ENCODE peak calls at places on chromosomes 2 and 18, in ten cellular contexts. K, I, S, M, T, U, Q, B, P and Y are unnamed samples.

GRCh38 chr18:42114310-42114943 is 159.4 kb downstream of the PIK3C3 start:
- DNase-seq in K (peak), T (peak), Q (peak), U (peak), M (peak), P (no peak), I (peak), B (peak), S (no peak), Y (peak)

GRCh38 chr2:120440521-120441350 is 94.8 kb downstream of the INHBB start:
- DNase-seq in T (no peak), S (no peak), Q (no peak), K (peak), B (no peak), M (no peak), U (no peak), P (peak), I (no peak), Y (no peak)

GRCh38 chr2:127663566-127664064 is 11.7 kb downstream of the LIMS2 start:
- DNase-seq in S (peak), I (no peak), K (no peak), U (peak), T (no peak), Q (no peak), B (no peak), P (no peak), M (no peak), Y (no peak)

GRCh38 chr2:99066602-99067001 is 74.9 kb upstream of the C2orf15 start:
- DNase-seq in S (no peak), Q (peak), P (no peak), U (no peak), I (no peak), B (peak), T (peak), M (no peak), K (peak), Y (peak)

GRCh38 chr2:175605599-175605988 is 396.5 kb downstream of the LNPK start:
- DNase-seq in I (no peak), P (no peak), U (no peak), S (no peak), Q (no peak), B (no peak), M (no peak), T (no peak), K (no peak), Y (no peak)

GRCh38 chr2:136392897-136393296 is 274.9 kb upstream of the CXCR4 start:
- DNase-seq in P (no peak), S (no peak), U (no peak), I (no peak), T (no peak), B (no peak), K (no peak), M (no peak), Q (no peak), Y (no peak)

GRCh38 chr2:241291977-241292376 is 23.5 kb downstream of the HDLBP start:
- DNase-seq in Q (no peak), M (no peak), S (no peak), I (no peak), P (no peak), B (no peak), U (no peak), T (no peak), K (no peak), Y (no peak)

GRCh38 chr2:190177249-190177648 is 114.7 kb upstream of the MSTN start:
- DNase-seq in Q (no peak), I (no peak), M (no peak), T (no peak), K (no peak), P (no peak), S (no peak), B (no peak), U (no peak), Y (no peak)

GRCh38 chr18:55401275-55401620 is 186.7 kb downstream of the TCF4 start:
- DNase-seq in T (no peak), B (peak), M (no peak), P (no peak), Q (no peak), K (no peak), U (no peak), I (no peak), S (no peak), Y (no peak)

GRCh38 chr2:191474459-191474858 is 203.5 kb upstream of the NABP1 start:
- DNase-seq in S (no peak), Q (no peak), I (no peak), M (no peak), T (no peak), U (no peak), K (no peak), P (no peak), B (no peak), Y (no peak)

GRCh38 chr2:44745922-44746321 is 195.6 kb upstream of the SIX3 start:
- DNase-seq in S (no peak), P (no peak), U (no peak), K (no peak), M (no peak), Q (no peak), T (no peak), B (no peak), I (no peak), Y (no peak)

GRCh38 chr2:21268197-21268870 is 144.6 kb downstream of the TDRD15 start:
- DNase-seq in M (peak), I (no peak), B (no peak), U (no peak), Q (no peak), P (no peak), T (no peak), K (no peak), S (no peak), Y (no peak)

GRCh38 chr18:22168360-22168921 is 948 bp upstream of the GATA6 start:
- DNase-seq in P (peak), U (peak), M (peak), K (peak), T (peak), I (no peak), Q (no peak), B (no peak), S (peak), Y (no peak)

GRCh38 chr2:232876071-232876977 is 6.3 kb downstream of the SNORC start:
- DNase-seq in B (peak), S (peak), K (no peak), U (no peak), I (no peak), T (peak), Q (no peak), M (no peak), P (no peak), Y (peak)

GRCh38 chr2:238061310-238062202 is 755 bp downstream of the SCLY start:
- DNase-seq in M (no peak), Q (no peak), K (peak), U (peak), B (peak), S (peak), I (no peak), T (peak), P (no peak), Y (no peak)

GRCh38 chr2:19901201-19901457 is 654 bp downstream of the TTC32 start:
- DNase-seq in S (no peak), T (no peak), Q (no peak), B (no peak), P (no peak), M (no peak), I (no peak), U (no peak), K (no peak), Y (no peak)

GRCh38 chr2:161068670-161069069 is 91.6 kb upstream of the TANK start:
- DNase-seq in P (no peak), B (peak), Q (no peak), K (no peak), M (no peak), T (no peak), U (no peak), I (no peak), S (no peak), Y (no peak)

DNA sequence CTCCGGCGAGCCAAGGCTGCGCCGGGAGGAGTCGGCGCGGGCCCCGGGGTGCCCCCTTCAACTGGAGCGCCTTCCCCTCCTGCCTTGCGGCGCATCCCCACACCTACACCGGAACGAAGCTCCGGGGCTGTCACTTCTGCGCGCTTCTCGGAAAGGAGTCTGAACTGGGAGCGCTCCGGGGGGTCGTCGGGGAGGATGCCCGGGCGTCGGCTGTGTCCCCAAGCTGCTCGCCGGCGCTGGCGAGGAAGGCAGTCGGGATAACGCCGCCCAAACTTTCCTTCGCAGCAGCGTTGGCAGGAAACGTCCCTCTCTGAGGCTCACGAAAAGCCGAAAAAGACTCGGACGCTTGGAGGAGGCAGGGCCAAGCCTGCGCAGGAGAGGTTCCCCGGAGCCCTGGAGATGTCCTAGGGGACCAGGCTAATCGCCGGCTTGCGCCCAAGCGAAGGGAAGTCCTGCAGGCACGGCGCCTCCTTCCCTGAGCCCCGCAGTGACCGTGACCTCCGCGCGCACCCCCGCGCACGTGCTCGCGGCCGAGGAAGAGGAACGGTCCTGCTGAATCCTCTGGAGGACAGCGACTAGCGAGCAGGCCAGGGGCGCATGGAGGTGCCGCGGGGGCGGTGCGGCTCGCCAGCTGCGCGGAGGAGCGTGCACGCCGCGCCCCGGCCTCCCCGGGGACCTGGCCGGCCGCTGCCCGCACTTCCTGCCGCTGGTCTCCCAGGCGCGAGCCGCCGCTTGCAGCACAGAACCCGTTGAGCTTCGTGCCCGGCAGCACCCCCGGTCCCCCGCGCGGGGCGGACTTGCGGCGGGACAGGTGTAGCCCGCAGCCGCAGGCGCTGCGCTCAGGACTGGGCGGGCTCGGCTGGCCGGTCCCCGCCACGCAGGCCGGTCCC is at the start of gene SH3RF3:
- DNase-seq in P (peak), K (peak), I (no peak), S (peak), Q (no peak), T (peak), M (peak), B (peak), U (peak), Y (peak)
- H3K4me3 ChIP-seq in P (peak), K (peak), I (peak), S (peak), Q (peak), T (peak), M (peak), B (peak), U (peak), Y (peak)

GRCh38 chr2:14348247-14348646 is 284.3 kb upstream of the LRATD1 start:
- DNase-seq in S (no peak), Q (no peak), U (no peak), M (no peak), I (no peak), B (no peak), T (no peak), P (no peak), K (no peak), Y (no peak)
- H3K4me3 ChIP-seq in S (no peak), Q (no peak), U (no peak), M (no peak), I (no peak), B (no peak), T (no peak), P (no peak), K (no peak), Y (no peak)

GRCh38 chr2:218891275-218892135 is 10.9 kb downstream of the WNT10A start:
- DNase-seq in S (no peak), K (no peak), I (no peak), B (no peak), P (no peak), U (peak), M (no peak), Q (no peak), T (no peak), Y (no peak)
- H3K4me3 ChIP-seq in S (no peak), K (no peak), I (no peak), B (no peak), P (no peak), U (no peak), M (no peak), Q (no peak), T (no peak), Y (no peak)

GRCh38 chr2:38535745-38536506 is 66.8 kb downstream of the HNRNPLL start:
- DNase-seq in M (peak), T (peak), B (peak), K (peak), S (peak), P (peak), U (peak), Q (no peak), I (no peak), Y (peak)
- H3K4me3 ChIP-seq in M (peak), T (peak), B (peak), K (peak), S (peak), P (peak), U (peak), Q (peak), I (peak), Y (no peak)

GRCh38 chr2:201235865-201236811 is 24.2 kb upstream of the CASP8 start:
- DNase-seq in Q (no peak), P (no peak), B (peak), U (peak), T (peak), I (no peak), S (peak), M (peak), K (peak), Y (peak)

GRCh38 chr2:201234167-201235139 is 25.9 kb upstream of the CASP8 start:
- DNase-seq in T (no peak), M (no peak), B (peak), S (no peak), Q (peak), U (no peak), K (no peak), P (no peak), I (no peak), Y (peak)

GRCh38 chr2:201237486-201238241 is 22.7 kb upstream of the CASP8 start:
- DNase-seq in Q (no peak), B (no peak), K (no peak), S (no peak), P (no peak), U (no peak), T (no peak), M (no peak), I (no peak), Y (no peak)

GRCh38 chr2:201232125-201232815 is 28.1 kb upstream of the CASP8 start:
- DNase-seq in Q (peak), U (peak), M (peak), B (peak), S (peak), P (peak), I (peak), T (peak), K (peak), Y (peak)

DNA sequence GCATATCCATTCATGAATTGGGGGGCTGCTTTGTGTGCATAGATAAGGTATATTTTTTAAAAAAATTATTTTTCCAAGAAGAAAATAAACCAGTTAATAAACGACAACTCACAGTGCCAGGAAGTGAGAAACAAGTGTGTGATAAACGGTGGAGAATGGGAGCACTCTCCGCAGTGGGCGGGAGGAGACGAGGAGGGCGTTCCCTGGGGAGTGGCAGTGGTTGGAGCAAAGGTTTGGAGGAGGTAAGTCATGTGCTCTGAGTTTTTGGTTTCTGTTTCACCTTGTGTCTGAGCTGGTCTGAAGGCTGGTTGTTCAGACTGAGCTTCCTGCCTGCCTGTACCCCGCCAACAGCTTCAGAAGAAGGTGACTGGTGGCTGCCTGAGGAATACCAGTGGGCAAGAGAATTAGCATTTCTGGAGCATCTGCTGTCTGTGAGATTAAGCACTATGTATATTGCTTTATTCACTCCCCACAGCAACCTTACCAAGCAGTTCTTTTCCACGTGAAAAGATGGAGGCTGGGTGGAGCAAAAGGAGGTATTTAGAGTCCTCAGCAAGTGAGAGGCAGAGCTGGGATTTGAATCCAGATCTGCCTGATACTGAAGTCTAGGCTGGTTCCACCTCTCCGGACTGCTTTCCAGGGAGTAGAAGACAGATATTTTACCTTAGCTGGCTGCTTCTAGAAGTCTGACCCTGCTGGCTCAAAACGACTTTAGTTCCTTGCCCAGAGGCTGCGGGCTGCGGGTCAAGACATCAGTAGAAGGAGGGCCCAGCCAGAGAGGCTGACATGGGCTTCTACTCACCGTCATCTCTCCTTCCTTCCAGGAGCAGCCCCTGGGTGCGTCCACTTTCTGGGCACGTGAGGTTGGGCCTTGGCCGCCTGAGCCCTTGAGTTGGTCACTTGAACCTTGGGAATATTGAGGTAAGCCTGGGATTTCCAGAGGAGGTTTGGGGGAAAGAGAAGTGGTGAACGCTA is 26.9 kb upstream of the CASP8 start:
- DNase-seq in T (peak), I (no peak), M (peak), S (peak), B (peak), K (peak), P (peak), Q (no peak), U (peak), Y (peak)
- H3K4me3 ChIP-seq in T (peak), I (no peak), M (peak), S (peak), B (no peak), K (peak), P (peak), Q (no peak), U (peak), Y (peak)

GRCh38 chr2:216634317-216635148 is 1.3 kb downstream of the IGFBP2 start:
- DNase-seq in P (peak), S (no peak), M (no peak), T (no peak), I (no peak), K (no peak), U (no peak), Q (no peak), B (no peak), Y (peak)
- H3K4me3 ChIP-seq in P (peak), S (peak), M (peak), T (peak), I (peak), K (peak), U (peak), Q (peak), B (peak), Y (no peak)

DNA sequence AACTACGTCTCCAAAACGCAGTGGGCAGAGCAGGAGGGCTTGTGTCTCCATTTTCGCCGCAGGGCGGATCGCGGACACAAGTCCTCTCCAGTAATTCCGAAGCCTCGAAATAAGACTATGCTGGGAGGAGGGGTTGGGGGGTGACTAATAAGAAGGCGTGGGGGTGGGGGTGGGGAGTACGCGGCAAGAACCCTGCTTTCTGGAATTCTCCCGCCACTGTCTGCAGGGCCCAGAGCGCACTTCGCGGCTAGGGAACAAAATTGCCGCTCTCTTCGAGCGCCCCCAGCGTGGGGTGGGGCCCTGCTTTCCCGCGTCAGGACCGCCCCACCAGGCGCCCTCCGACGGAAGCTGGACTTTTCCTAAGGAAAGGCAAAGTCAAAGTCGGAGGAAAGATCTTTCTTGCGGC is 12.0 kb downstream of the NR4A2 start:
- DNase-seq in Q (no peak), M (peak), B (peak), T (peak), K (peak), S (no peak), P (peak), I (no peak), U (peak), Y (peak)
- H3K4me3 ChIP-seq in Q (peak), M (peak), B (peak), T (peak), K (no peak), S (peak), P (peak), I (peak), U (peak), Y (no peak)

DNA sequence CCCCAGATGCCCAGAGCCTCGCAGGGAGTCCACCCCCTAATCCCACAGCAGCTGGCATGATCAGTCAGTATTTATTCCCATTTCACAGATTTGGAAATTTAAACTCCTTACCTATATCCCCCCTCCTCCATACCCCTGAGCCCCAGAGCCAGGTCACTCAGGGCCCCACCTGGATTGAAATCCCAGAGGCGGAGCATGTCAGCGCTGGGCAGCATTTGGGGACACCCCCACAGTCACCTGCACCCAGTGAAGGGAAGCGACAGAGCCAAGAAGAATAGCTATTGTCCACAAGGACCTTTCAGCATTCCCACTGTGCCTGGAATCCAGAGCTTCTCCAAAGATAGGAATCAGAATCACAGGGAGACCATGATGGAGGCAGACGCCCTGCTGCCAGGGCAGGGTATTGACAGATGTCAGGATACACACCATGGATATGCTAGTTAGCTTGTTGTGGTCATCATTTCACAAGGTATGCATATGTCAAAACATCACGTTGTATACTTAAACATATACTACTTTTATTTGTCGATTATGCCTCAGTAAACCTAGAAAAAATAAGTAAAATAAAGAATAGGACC is 968 bp upstream of the ASTL start:
- DNase-seq in T (no peak), Q (no peak), S (no peak), K (no peak), I (no peak), P (no peak), B (no peak), U (no peak), M (no peak), Y (no peak)
- H3K4me3 ChIP-seq in T (no peak), Q (no peak), S (no peak), K (no peak), I (no peak), P (no peak), B (no peak), U (no peak), M (no peak), Y (no peak)

DNA sequence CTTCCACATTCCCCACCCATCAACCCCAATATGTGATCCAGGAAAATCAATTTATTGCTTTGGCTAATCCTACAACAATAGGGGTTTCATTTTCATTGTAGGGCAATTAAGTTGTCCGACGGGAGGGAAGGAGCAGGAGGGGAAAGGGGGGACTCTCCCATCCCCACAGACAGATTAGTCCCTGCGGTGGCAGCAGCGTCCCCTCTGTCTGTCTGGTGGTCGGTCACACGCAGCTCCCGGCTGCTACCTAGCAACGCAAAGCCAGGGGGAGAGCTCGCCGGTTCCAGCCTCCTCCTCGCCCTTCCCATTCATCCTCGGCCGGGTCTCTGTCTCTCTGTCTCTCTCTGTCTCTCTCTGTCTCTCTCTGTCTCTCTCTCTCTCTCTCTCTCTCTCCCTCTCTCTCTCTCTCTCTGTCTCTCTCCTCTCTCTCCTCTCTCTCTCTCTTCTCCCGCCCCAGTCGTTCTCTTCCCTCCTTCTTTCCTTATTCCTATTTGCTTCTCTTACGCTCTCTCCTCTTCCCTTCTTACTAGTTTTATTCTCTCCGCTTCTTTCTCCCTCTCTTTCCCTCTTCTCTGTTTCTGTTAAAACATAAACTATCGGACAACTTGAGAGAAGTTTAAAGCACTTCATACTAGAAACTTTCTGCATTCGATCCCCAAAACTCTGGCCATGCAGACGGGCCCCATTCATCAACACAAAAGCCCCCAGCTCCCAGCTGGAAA is 1.2 kb downstream of the LRP2 start:
- DNase-seq in M (no peak), P (peak), B (no peak), K (no peak), U (no peak), I (no peak), T (no peak), S (no peak), Q (no peak), Y (no peak)
- H3K4me3 ChIP-seq in M (peak), P (peak), B (no peak), K (no peak), U (peak), I (no peak), T (peak), S (peak), Q (peak), Y (no peak)